ENCODE peak calls at places on chromosomes 7 and 10, in ten cellular contexts. W is stomach, X is nephron progenitor cell, O is fibroblast of the aortic adventitia, M is lower lobe of right lung, J is AG10803, Q is breast epithelium, L is heart right ventricle, K is A549, C is upper lobe of right lung. A is an unnamed sample.

GRCh38 chr7:149436358-149436757 is 24.5 kb downstream of the ZNF777 start:
- DNase-seq in W (no peak), X (no peak), O (no peak), M (no peak), J (no peak), Q (no peak), L (no peak), K (no peak), C (no peak), A (no peak)

GRCh38 chr7:36389371-36390198 is at the start of gene ANLN:
- DNase-seq in W (peak; percentile 94), X (peak; percentile 92), O (peak; percentile 96), M (peak; percentile 96), J (peak; percentile 97), Q (peak; percentile 89), L (peak; percentile 91), K (peak; percentile 93), C (peak; percentile 96), A (peak; percentile 86)

GRCh38 chr10:61068471-61068870 is 124.5 kb upstream of the RHOBTB1 start:
- DNase-seq in W (no peak), X (no peak), O (no peak), M (no peak), J (no peak), Q (no peak), L (no peak), K (no peak), C (no peak), A (no peak)

GRCh38 chr10:73650537-73651331 is 5.1 kb downstream of the SYNPO2L start:
- DNase-seq in W (no peak), X (no peak), O (peak; percentile 23), M (no peak), J (peak; percentile 77), Q (no peak), L (peak; percentile 58), K (no peak), C (no peak), A (no peak)

GRCh38 chr7:108197371-108198091 is 67.4 kb upstream of the LAMB4 start:
- DNase-seq in W (no peak), X (no peak), O (no peak), M (no peak), J (no peak), Q (no peak), L (no peak), K (no peak), C (no peak), A (no peak)

GRCh38 chr7:109126404-109127050 is 556.9 kb downstream of the DNAJB9 start:
- DNase-seq in W (no peak), X (no peak), O (no peak), M (no peak), J (no peak), Q (no peak), L (no peak), K (no peak), C (no peak), A (no peak)

GRCh38 chr7:158356454-158356853 is 231.2 kb downstream of the PTPRN2 start:
- DNase-seq in W (peak; percentile 39), X (no peak), O (no peak), M (no peak), J (no peak), Q (no peak), L (no peak), K (no peak), C (no peak), A (no peak)

GRCh38 chr10:58531084-58531695 is 18.5 kb downstream of the BICC1 start:
- DNase-seq in W (peak; percentile 52), X (peak; percentile 72), O (peak; percentile 86), M (no peak), J (peak; percentile 72), Q (no peak), L (no peak), K (no peak), C (no peak), A (no peak)

GRCh38 chr7:18558503-18558902 is 63.0 kb downstream of the HDAC9 start:
- DNase-seq in W (no peak), X (no peak), O (no peak), M (no peak), J (peak; percentile 12), Q (no peak), L (no peak), K (no peak), C (no peak), A (no peak)

DNA sequence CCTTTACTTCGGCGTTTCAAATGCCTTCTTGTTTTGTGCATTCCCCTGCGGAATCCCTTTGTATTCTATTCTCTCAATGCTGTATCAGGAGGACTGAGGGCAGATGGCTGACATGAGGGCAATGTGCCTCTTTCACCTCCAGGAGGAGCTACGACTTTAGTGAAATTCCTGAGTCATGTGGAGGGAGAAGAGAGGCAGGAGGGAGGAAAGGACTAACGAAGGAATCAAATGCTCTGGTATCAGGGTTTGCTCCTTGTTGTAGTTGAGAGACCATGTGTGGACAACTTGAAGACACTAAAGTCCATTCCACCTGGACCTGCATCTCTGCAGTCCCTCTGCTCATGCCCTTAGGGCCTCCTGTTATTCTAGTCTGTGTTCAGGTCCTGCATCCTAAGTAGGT is 40.2 kb upstream of the PRSS58 start:
- DNase-seq in W (no peak), X (no peak), O (no peak), M (no peak), J (no peak), Q (no peak), L (no peak), K (peak; percentile 15), C (no peak), A (no peak)
- TF ChIP-seq CTCF in W (no peak), X (peak; percentile 12), O (peak; percentile 15), M (no peak), J (no peak), Q (no peak), L (no peak), K (peak; percentile 9), C (peak; percentile 18), A (no peak)

DNA sequence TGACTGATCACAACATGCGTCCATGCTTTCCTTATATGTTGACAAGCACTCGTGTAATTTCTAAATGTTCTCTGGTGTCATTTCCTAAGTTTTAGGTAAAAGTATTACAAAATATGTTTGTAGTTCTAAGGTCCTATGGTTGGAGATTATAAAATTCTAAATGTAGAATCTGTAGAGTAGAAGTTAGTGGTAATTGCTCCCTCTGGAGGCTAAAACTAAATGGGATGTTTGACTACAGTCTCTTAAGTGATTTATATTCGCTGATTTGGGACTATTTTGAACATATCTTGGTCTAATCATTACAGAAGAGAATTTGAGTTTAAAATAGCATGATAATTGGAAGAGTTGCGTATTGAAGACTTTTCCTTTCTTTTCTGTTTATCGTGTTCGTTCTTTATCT is 74.1 kb downstream of the ZMYND11 start:
- DNase-seq in W (no peak), X (no peak), O (peak; percentile 27), M (no peak), J (no peak), Q (no peak), L (no peak), K (no peak), C (no peak), A (no peak)
- TF ChIP-seq CTCF in W (no peak), X (no peak), O (peak; percentile 25), M (no peak), J (peak; percentile 30), Q (no peak), L (no peak), K (peak; percentile 21), C (peak; percentile 10), A (no peak)

DNA sequence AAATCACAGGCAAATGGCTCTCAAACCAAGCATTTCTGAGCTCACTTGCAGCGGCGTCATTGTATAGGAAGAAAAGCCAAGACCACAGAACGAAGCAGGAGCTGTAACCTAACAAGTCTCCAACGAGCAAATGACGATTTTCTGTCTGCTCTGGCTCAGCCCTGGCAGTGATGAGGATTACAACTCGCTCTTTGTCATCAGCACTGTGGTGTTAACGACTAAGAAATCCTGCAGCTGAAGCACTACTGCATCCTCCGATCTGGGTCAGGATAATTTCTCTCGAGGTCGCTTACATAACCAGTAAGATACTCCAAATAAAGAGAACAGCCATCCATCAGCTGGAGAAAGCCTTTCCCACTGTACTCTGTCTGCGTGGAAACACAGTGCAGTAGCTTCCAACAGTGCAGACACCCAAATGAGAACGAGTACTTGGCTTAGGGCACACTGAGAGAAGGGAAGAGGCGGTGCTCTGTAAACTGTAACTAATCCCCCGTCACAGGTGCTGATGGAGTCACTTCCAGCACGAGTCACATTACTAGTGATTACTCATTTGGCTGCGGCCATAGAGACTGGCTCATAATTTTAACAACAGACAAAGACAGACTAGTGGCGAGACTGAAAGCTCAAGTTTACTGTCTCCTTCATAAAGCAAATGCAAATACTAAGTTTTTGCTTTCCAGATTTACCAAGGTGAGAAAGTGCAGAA is 135.8 kb downstream of the NRBF2 start:
- DNase-seq in W (peak; percentile 82), X (peak; percentile 47), O (peak; percentile 95), M (peak; percentile 70), J (peak; percentile 93), Q (peak; percentile 66), L (peak; percentile 21), K (peak; percentile 71), C (no peak), A (peak; percentile 52)
- TF ChIP-seq CTCF in W (no peak), X (no peak), O (peak; percentile 44), M (peak; percentile 32), J (peak; percentile 43), Q (peak; percentile 55), L (peak; percentile 43), K (no peak), C (peak; percentile 21), A (no peak)

GRCh38 chr10:42932735-42933453 is 144.0 kb upstream of the RET start:
- DNase-seq in W (no peak), X (peak; percentile 84), O (no peak), M (peak; percentile 49), J (no peak), Q (no peak), L (no peak), K (no peak), C (no peak), A (no peak)

GRCh38 chr10:42934842-42935241 is 142.0 kb upstream of the RET start:
- DNase-seq in W (no peak), X (no peak), O (no peak), M (no peak), J (no peak), Q (no peak), L (no peak), K (no peak), C (no peak), A (no peak)

GRCh38 chr10:42932116-42932515 is 144.8 kb upstream of the RET start:
- DNase-seq in W (no peak), X (peak; percentile 41), O (no peak), M (peak; percentile 39), J (no peak), Q (no peak), L (no peak), K (no peak), C (no peak), A (no peak)

GRCh38 chr10:42934351-42934811 is 142.5 kb upstream of the RET start:
- DNase-seq in W (no peak), X (no peak), O (no peak), M (no peak), J (no peak), Q (no peak), L (no peak), K (no peak), C (no peak), A (no peak)

GRCh38 chr10:42933454-42934340 is 143.2 kb upstream of the RET start:
- DNase-seq in W (peak; percentile 65), X (peak; percentile 43), O (peak; percentile 1), M (no peak), J (no peak), Q (no peak), L (no peak), K (no peak), C (peak; percentile 64), A (no peak)
- TF ChIP-seq CTCF in W (no peak), X (no peak), O (no peak), M (no peak), J (no peak), Q (no peak), L (no peak), K (no peak), C (no peak), A (no peak)

GRCh38 chr7:156969972-156970420 is 20.5 kb downstream of the NOM1 start:
- DNase-seq in W (no peak), X (no peak), O (peak; percentile 41), M (no peak), J (peak; percentile 16), Q (no peak), L (no peak), K (no peak), C (no peak), A (no peak)
- TF ChIP-seq CTCF in W (peak; percentile 36), X (peak; percentile 21), O (no peak), M (peak; percentile 30), J (peak; percentile 46), Q (peak; percentile 34), L (peak; percentile 44), K (peak; percentile 60), C (peak; percentile 49), A (no peak)